ENCODE peak calls at places on chromosomes 3 and 15, in seven cellular contexts. Q is T-helper 22 cell; R is islet precursor cell; J is AG09309; M is endodermal cell; A is CD4-positive, alpha-beta T cell; I is fibroblast of lung. T is an unnamed sample.

GRCh38 chr3:102339671-102340070 is 95.1 kb upstream of the ZPLD1 start:
- DNase-seq in Q (no peak), R (no peak), J (no peak), M (no peak), A (no peak), I (no peak), T (no peak)

GRCh38 chr3:69738291-69738690 is 973 bp upstream of the MITF start:
- DNase-seq in Q (no peak), R (no peak), J (no peak), M (no peak), A (no peak), I (peak), T (no peak)

GRCh38 chr3:155809181-155809580 is 3.1 kb upstream of the C3orf33 start:
- DNase-seq in Q (no peak), R (no peak), J (no peak), M (no peak), A (no peak), I (no peak), T (no peak)

GRCh38 chr15:71512281-71513016 is 297.9 kb upstream of the NR2E3 start:
- DNase-seq in Q (no peak), R (no peak), J (no peak), M (no peak), A (no peak), I (no peak), T (no peak)

GRCh38 chr3:140270329-140270728 is 335.3 kb downstream of the CLSTN2 start:
- DNase-seq in Q (no peak), R (peak), J (no peak), M (no peak), A (no peak), I (no peak), T (no peak)

GRCh38 chr3:28172748-28173147 is 68.7 kb upstream of the CMC1 start:
- DNase-seq in Q (no peak), R (no peak), J (no peak), M (no peak), A (no peak), I (no peak), T (no peak)

GRCh38 chr3:146390967-146391366 is 78.4 kb downstream of the PLSCR2 start:
- DNase-seq in Q (no peak), R (no peak), J (peak), M (no peak), A (no peak), I (peak), T (peak)

GRCh38 chr15:31365655-31366127 is 39.1 kb downstream of the KLF13 start:
- DNase-seq in Q (peak), R (peak), J (peak), M (peak), A (peak), I (peak), T (no peak)

GRCh38 chr3:42067324-42067723 is 23.8 kb upstream of the TRAK1 start:
- DNase-seq in Q (no peak), R (no peak), J (no peak), M (no peak), A (no peak), I (peak), T (no peak)

GRCh38 chr3:69161587-69162196 is 39.3 kb upstream of the LMOD3 start:
- DNase-seq in Q (no peak), R (no peak), J (peak), M (no peak), A (peak), I (peak), T (no peak)

GRCh38 chr3:45226206-45226915 is at the start of gene TMEM158:
- DNase-seq in Q (peak), R (peak), J (no peak), M (peak), A (peak), I (peak), T (no peak)

GRCh38 chr3:144643778-144644191 is 672.2 kb downstream of the DIPK2A start:
- DNase-seq in Q (no peak), R (peak), J (peak), M (no peak), A (no peak), I (peak), T (no peak)

GRCh38 chr15:40782609-40783227 is 12.9 kb downstream of the C15orf62 start:
- DNase-seq in Q (peak), R (peak), J (no peak), M (peak), A (peak), I (no peak), T (no peak)

GRCh38 chr3:126556637-126557414 is 1.9 kb downstream of the C3orf22 start:
- DNase-seq in Q (no peak), R (peak), J (no peak), M (peak), A (no peak), I (no peak), T (no peak)

GRCh38 chr3:47197287-47197686 is 33.4 kb upstream of the SETD2 start:
- DNase-seq in Q (no peak), R (no peak), J (no peak), M (no peak), A (no peak), I (no peak), T (no peak)

GRCh38 chr15:37898385-37898784 is 36.1 kb upstream of the TMCO5A start:
- DNase-seq in Q (no peak), R (no peak), J (no peak), M (no peak), A (no peak), I (no peak), T (no peak)

GRCh38 chr3:139448104-139448503 is 28.2 kb downstream of the RBP2 start:
- DNase-seq in Q (no peak), R (no peak), J (no peak), M (no peak), A (no peak), I (no peak), T (peak)

GRCh38 chr3:158659454-158660237 is 12.8 kb downstream of the LXN start:
- DNase-seq in Q (no peak), R (peak), J (peak), M (peak), A (peak), I (peak), T (no peak)

GRCh38 chr3:184568918-184569829 is 7.6 kb downstream of the EPHB3 start:
- DNase-seq in Q (no peak), R (peak), J (peak), M (peak), A (no peak), I (peak), T (no peak)

GRCh38 chr3:52834871-52835501 is at the start of gene MUSTN1:
- DNase-seq in Q (no peak), R (no peak), J (no peak), M (peak), A (no peak), I (peak), T (no peak)

GRCh38 chr3:48418651-48419050 is 11.2 kb downstream of the PLXNB1 start:
- DNase-seq in Q (no peak), R (no peak), J (no peak), M (no peak), A (no peak), I (no peak), T (no peak)

GRCh38 chr3:141553055-141553454 is 66.2 kb downstream of the RASA2 start:
- DNase-seq in Q (peak), R (no peak), J (no peak), M (no peak), A (no peak), I (no peak), T (no peak)

T was measured in kidney epithelial cell.